ENCODE peak calls at places on chromosomes 11 and 22, in eight cellular contexts. A is activated gamma-delta T cell treated with Interleukin-2 at 50 U/mL for 16 hours; S is NCI-H2081; K is GM13977; F is foreskin fibroblast; M is activated effector memory CD4-positive, alpha-beta T cell treated with Interleukin-2 at 50 U/mL for 16 hours; N is pons; Y is B cell. Z is an unnamed sample.

GRCh38 chr11:5364214-5364613 is 12.9 kb downstream of the OR51B6 start:
- DNase-seq in F (peak), A (no peak), M (no peak), K (no peak), Y (no peak), S (no peak), N (no peak), Z (no peak)

GRCh38 chr11:12507391-12507790 is 130.0 kb downstream of the PARVA start:
- DNase-seq in F (no peak), K (no peak), S (no peak), M (no peak), Y (no peak), N (no peak), A (no peak), Z (no peak)

GRCh38 chr22:39634530-39635399 is 64.2 kb downstream of the CACNA1I start:
- DNase-seq in M (no peak), F (peak), Y (no peak), N (peak), A (no peak), S (peak), K (no peak), Z (peak)

GRCh38 chr11:62580959-62581715 is 7.4 kb upstream of the EEF1G start:
- DNase-seq in A (no peak), N (no peak), S (no peak), F (no peak), Y (no peak), K (no peak), M (no peak), Z (no peak)

GRCh38 chr11:65502274-65502851 is 3.5 kb downstream of the MALAT1 start:
- DNase-seq in K (no peak), S (no peak), F (no peak), M (no peak), Y (no peak), A (no peak), N (peak), Z (peak)

GRCh38 chr11:126701555-126701897 is 299.0 kb downstream of the KIRREL3 start:
- DNase-seq in S (no peak), Y (no peak), N (no peak), M (no peak), K (no peak), A (no peak), F (no peak), Z (no peak)

GRCh38 chr22:26589367-26589844 is 526 bp downstream of the TPST2 start:
- DNase-seq in A (peak), M (peak), K (peak), S (no peak), F (no peak), Y (peak), N (no peak), Z (no peak)

GRCh38 chr11:35811783-35812182 is 132.1 kb upstream of the LDLRAD3 start:
- DNase-seq in S (no peak), Y (no peak), M (no peak), N (peak), A (no peak), K (no peak), F (no peak), Z (no peak)

GRCh38 chr22:32830473-32830872 is 29.0 kb downstream of the TIMP3 start:
- DNase-seq in S (no peak), K (no peak), M (no peak), A (no peak), Y (no peak), F (no peak), N (no peak), Z (no peak)

GRCh38 chr22:41555325-41555724 is 5.5 kb upstream of the CSDC2 start:
- DNase-seq in F (no peak), S (no peak), N (no peak), Y (no peak), M (no peak), A (no peak), K (no peak), Z (no peak)

GRCh38 chr11:80524330-80524729 is 1083.5 kb upstream of the TENM4 start:
- DNase-seq in K (no peak), F (no peak), N (no peak), M (no peak), S (no peak), Y (no peak), A (no peak), Z (no peak)